ENCODE peak calls at places on chromosomes 11 and 22, in six cellular contexts. Q, I, L, A, R and F are unnamed samples.

GRCh38 chr11:294795-295194 is 4.5 kb downstream of the IFITM5 start:
- DNase-seq in Q (no peak), I (no peak), L (peak; percentile 11), A (peak; percentile 39), R (no peak), F (no peak)

GRCh38 chr11:45209904-45210699 is 63.7 kb downstream of the PRDM11 start:
- DNase-seq in Q (no peak), I (peak; percentile 21), L (peak; percentile 94), A (peak; percentile 86), R (peak; percentile 74), F (peak; percentile 46)

GRCh38 chr11:63868399-63869064 is 29.6 kb downstream of the MARK2 start:
- DNase-seq in Q (no peak), I (no peak), L (no peak), A (no peak), R (no peak), F (no peak)

GRCh38 chr11:44629732-44630345 is 64.4 kb downstream of the CD82 start:
- DNase-seq in Q (no peak), I (no peak), L (no peak), A (peak; percentile 9), R (no peak), F (no peak)

GRCh38 chr11:20020198-20020597 is 140.1 kb downstream of the DBX1 start:
- DNase-seq in Q (no peak), I (no peak), L (no peak), A (no peak), R (no peak), F (no peak)

GRCh38 chr11:94518300-94518699 is 6.0 kb downstream of the C11orf97 start:
- DNase-seq in Q (no peak), I (no peak), L (no peak), A (no peak), R (no peak), F (no peak)

GRCh38 chr22:23471698-23472097 is 108.4 kb downstream of the IGLL1 start:
- DNase-seq in Q (no peak), I (no peak), L (no peak), A (no peak), R (no peak), F (no peak)

GRCh38 chr22:31923761-31924160 is 20.6 kb upstream of the YWHAH start:
- DNase-seq in Q (no peak), I (no peak), L (no peak), A (no peak), R (no peak), F (no peak)

GRCh38 chr11:61870429-61871039 is 20.8 kb downstream of the FADS3 start:
- DNase-seq in Q (no peak), I (no peak), L (no peak), A (no peak), R (no peak), F (no peak)

GRCh38 chr11:25734592-25735211 is 597.2 kb upstream of the ANO3 start:
- DNase-seq in Q (no peak), I (no peak), L (no peak), A (no peak), R (no peak), F (peak; percentile 12)

GRCh38 chr22:44361391-44362126 is 48.8 kb upstream of the SHISAL1 start:
- DNase-seq in Q (no peak), I (no peak), L (no peak), A (peak; percentile 33), R (no peak), F (no peak)

GRCh38 chr11:56705784-56706396 is 7.0 kb downstream of the OR9G1 start:
- DNase-seq in Q (no peak), I (no peak), L (no peak), A (no peak), R (no peak), F (no peak)

GRCh38 chr22:37519268-37520195 is at the start of gene CARD10:
- DNase-seq in Q (peak; percentile 17), I (no peak), L (peak; percentile 50), A (peak; percentile 78), R (no peak), F (peak; percentile 89)

GRCh38 chr11:76603202-76603601 is 67.3 kb downstream of the LRRC32 start:
- DNase-seq in Q (no peak), I (no peak), L (no peak), A (no peak), R (no peak), F (peak; percentile 14)

GRCh38 chr22:23744001-23744400 is 6.9 kb downstream of the ZNF70 start:
- DNase-seq in Q (no peak), I (no peak), L (no peak), A (no peak), R (no peak), F (no peak)

GRCh38 chr22:40250608-40251007 is 72.9 kb downstream of the TNRC6B start:
- DNase-seq in Q (no peak), I (no peak), L (no peak), A (no peak), R (no peak), F (no peak)

GRCh38 chr11:5476184-5476819 is 12.2 kb upstream of the OR52D1 start:
- DNase-seq in Q (peak; percentile 39), I (peak; percentile 17), L (no peak), A (peak; percentile 79), R (peak; percentile 13), F (peak; percentile 53)

GRCh38 chr22:16131918-16132317 is 442.1 kb downstream of the POTEH start:
- DNase-seq in Q (no peak), I (no peak), L (no peak), A (no peak), R (no peak), F (no peak)

GRCh38 chr11:67500818-67501584 is 4.2 kb downstream of the PITPNM1 start:
- DNase-seq in Q (no peak), I (no peak), L (no peak), A (no peak), R (no peak), F (no peak)

GRCh38 chr11:65934014-65934413 is 11.3 kb upstream of the TSGA10IP start:
- DNase-seq in Q (no peak), I (no peak), L (no peak), A (no peak), R (no peak), F (no peak)

GRCh38 chr11:1830500-1831223 is 4.1 kb upstream of the SYT8 start:
- DNase-seq in Q (no peak), I (no peak), L (no peak), A (peak; percentile 45), R (no peak), F (peak; percentile 40)

GRCh38 chr11:8744423-8744822 is 61.8 kb downstream of the RPL27A start:
- DNase-seq in Q (no peak), I (no peak), L (no peak), A (no peak), R (no peak), F (no peak)

GRCh38 chr22:28299760-28300159 is 379.9 kb downstream of the TTC28 start:
- DNase-seq in Q (no peak), I (no peak), L (peak; percentile 15), A (no peak), R (no peak), F (no peak)

GRCh38 chr22:30574095-30574981 is at the start of gene GAL3ST1:
- DNase-seq in Q (no peak), I (no peak), L (no peak), A (peak; percentile 82), R (no peak), F (peak; percentile 89)

GRCh38 chr11:4903484-4903883 is at the start of gene OR51A7:
- DNase-seq in Q (no peak), I (no peak), L (no peak), A (no peak), R (no peak), F (no peak)

GRCh38 chr11:86938900-86939880 is 16.0 kb downstream of the FZD4 start:
- DNase-seq in Q (peak; percentile 33), I (no peak), L (no peak), A (no peak), R (peak; percentile 61), F (peak; percentile 41)

GRCh38 chr22:36197601-36198146 is 3.9 kb downstream of the APOL4 start:
- DNase-seq in Q (no peak), I (no peak), L (no peak), A (peak; percentile 61), R (peak; percentile 38), F (peak; percentile 50)

GRCh38 chr11:15843309-15843857 is 513.0 kb downstream of the SOX6 start:
- DNase-seq in Q (no peak), I (no peak), L (no peak), A (peak; percentile 63), R (no peak), F (peak; percentile 60)

GRCh38 chr11:34274712-34275398 is 83.0 kb downstream of the ABTB2 start:
- DNase-seq in Q (no peak), I (peak; percentile 30), L (peak; percentile 83), A (no peak), R (peak; percentile 93), F (peak; percentile 56)

GRCh38 chr11:122976396-122976733 is 5.3 kb downstream of the BSX start:
- DNase-seq in Q (no peak), I (no peak), L (no peak), A (no peak), R (no peak), F (no peak)
- H3K27me3 ChIP-seq in Q (peaks cover 44% of the 10 kb centered on the region), I (no peaks in the 10 kb centered on the region), L (peaks cover 100% of the 10 kb centered on the region), A (peaks cover 93% of the 10 kb centered on the region), R (peaks cover 2% of the 10 kb centered on the region), F (peaks cover 41% of the 10 kb centered on the region)

DNA sequence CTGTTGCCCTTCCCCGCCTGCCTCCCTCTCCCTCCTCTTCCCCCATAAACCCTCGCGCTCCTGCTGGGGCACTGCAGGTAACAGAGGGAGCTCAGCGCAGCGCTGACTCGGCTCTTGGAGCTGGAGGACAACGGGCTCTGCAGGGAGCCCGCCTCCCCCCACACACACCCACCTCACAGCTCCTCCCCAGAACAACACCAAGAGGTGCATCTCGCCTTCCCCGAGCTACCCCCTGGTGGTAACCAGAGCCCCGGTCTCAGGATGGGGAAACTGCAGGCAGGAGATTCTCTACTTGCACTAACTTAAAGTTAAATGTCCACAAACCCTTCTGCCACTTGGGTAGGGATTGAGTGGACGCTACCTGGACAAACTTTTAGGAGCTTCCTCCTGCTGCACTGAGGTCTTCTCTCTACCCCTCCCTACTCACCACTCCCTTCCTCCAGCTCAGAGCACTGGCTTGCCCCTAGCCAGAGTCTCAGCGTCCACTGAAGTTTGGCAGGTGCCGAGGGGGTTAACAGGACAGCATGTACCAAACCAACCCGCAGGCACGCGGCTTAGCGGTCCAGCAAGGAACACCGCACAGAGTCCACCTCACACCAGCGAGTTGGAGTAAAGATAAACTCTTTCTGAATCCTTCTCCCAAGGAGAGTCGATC is 4.0 kb upstream of the SCN4B start:
- DNase-seq in Q (peak; percentile 7), I (no peak), L (no peak), A (peak; percentile 80), R (no peak), F (peak; percentile 56)
- H3K27me3 ChIP-seq in Q (peaks cover 56% of the 10 kb centered on the region), I (no peaks in the 10 kb centered on the region), L (peaks cover 53% of the 10 kb centered on the region), A (peaks cover 100% of the 10 kb centered on the region), R (no peaks in the 10 kb centered on the region), F (peaks cover 70% of the 10 kb centered on the region)

GRCh38 chr11:71396548-71397123 is 51.6 kb downstream of the DHCR7 start:
- DNase-seq in Q (no peak), I (no peak), L (no peak), A (no peak), R (no peak), F (no peak)
- H3K27me3 ChIP-seq in Q (no peaks in the 10 kb centered on the region), I (no peaks in the 10 kb centered on the region), L (peaks cover 85% of the 10 kb centered on the region), A (peaks cover 8% of the 10 kb centered on the region), R (no peaks in the 10 kb centered on the region), F (no peaks in the 10 kb centered on the region)

DNA sequence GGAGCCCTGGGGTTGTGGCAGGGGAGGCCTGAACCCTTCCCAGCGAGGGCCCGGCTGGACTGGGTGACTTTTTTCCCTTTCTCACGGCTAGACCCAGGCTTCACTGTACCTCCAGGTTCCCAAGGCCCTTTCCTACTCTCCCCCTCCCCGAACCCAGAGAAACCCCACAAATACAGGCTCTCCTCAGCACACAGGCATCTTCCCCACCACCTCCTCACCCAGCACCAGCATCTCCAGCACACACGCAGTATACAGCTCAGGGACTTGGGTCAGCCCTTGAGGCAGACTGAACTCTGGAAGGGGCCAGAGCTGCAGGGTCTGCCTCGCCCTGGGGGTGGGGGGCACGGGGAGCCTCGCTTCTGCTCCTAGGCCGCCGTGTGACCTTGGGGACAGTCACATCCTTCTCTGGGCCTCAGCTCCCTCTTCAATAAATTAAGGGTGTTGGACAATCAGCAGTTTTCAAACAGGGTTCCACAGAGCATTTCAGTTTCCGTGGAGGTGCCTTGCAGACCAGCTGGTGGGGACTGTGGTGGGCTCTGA is 4.5 kb downstream of the TMPRSS13 start:
- DNase-seq in Q (no peak), I (no peak), L (no peak), A (no peak), R (no peak), F (no peak)
- H3K27me3 ChIP-seq in Q (peaks cover 5% of the 10 kb centered on the region), I (no peaks in the 10 kb centered on the region), L (no peaks in the 10 kb centered on the region), A (peaks cover 21% of the 10 kb centered on the region), R (no peaks in the 10 kb centered on the region), F (no peaks in the 10 kb centered on the region)